ENCODE peak calls at places on chromosomes 3 and 15, in four cellular contexts. W, I, N and E are unnamed samples.
A peak's percentile ranks its signal among the peaks of the same experiment; 100 is the strongest.

GRCh38 chr3:20141841-20142240 is 44.2 kb downstream of the SGO1 start:
- DNase-seq in I (no peak), W (peak; percentile 95), N (no peak), E (peak; percentile 69)

GRCh38 chr3:40086890-40087884 is 222.3 kb upstream of the EIF1B start:
- DNase-seq in W (no peak), I (no peak), N (no peak), E (no peak)

GRCh38 chr15:90364251-90364650 is 12.2 kb downstream of the ZNF774 start:
- DNase-seq in I (no peak), W (no peak), N (no peak), E (no peak)

GRCh38 chr3:190709351-190709773 is 153.1 kb downstream of the GMNC start:
- DNase-seq in N (peak; percentile 38), I (no peak), W (no peak), E (no peak)

GRCh38 chr3:172138792-172139507 is 99.6 kb downstream of the FNDC3B start:
- DNase-seq in N (peak; percentile 65), I (no peak), W (no peak), E (peak; percentile 63)

GRCh38 chr3:122754867-122755835 is 38.5 kb downstream of the HSPBAP1 start:
- DNase-seq in N (peak; percentile 25), W (peak; percentile 54), I (no peak), E (no peak)

GRCh38 chr3:15934389-15935195 is 136.8 kb upstream of the ANKRD28 start:
- DNase-seq in W (no peak), N (no peak), I (no peak), E (no peak)

GRCh38 chr15:92806763-92807162 is 93.4 kb upstream of the CHD2 start:
- DNase-seq in W (no peak), I (no peak), N (no peak), E (no peak)

GRCh38 chr3:74559301-74559700 is 55.2 kb downstream of the CNTN3 start:
- DNase-seq in W (peak; percentile 4), I (no peak), N (no peak), E (no peak)

GRCh38 chr3:144643778-144644191 is 672.2 kb downstream of the DIPK2A start:
- DNase-seq in I (no peak), N (peak; percentile 72), W (peak; percentile 18), E (peak; percentile 15)

GRCh38 chr15:90451215-90451850 is 63.3 kb downstream of the IQGAP1 start:
- DNase-seq in W (no peak), I (no peak), N (peak; percentile 64), E (no peak)

GRCh38 chr3:175150812-175151411 is 291.8 kb downstream of the NAALADL2 start:
- DNase-seq in N (no peak), I (no peak), W (no peak), E (no peak)

GRCh38 chr3:17033516-17034168 is 148.9 kb downstream of the PLCL2 start:
- DNase-seq in W (no peak), I (no peak), N (no peak), E (no peak)

GRCh38 chr3:68893600-68894239 is 38.6 kb downstream of the TAFA4 start:
- DNase-seq in W (peak; percentile 54), I (no peak), N (peak; percentile 18), E (no peak)

GRCh38 chr15:25676070-25676469 is 187.1 kb downstream of the ATP10A start:
- DNase-seq in W (no peak), I (no peak), N (no peak), E (no peak)

DNA sequence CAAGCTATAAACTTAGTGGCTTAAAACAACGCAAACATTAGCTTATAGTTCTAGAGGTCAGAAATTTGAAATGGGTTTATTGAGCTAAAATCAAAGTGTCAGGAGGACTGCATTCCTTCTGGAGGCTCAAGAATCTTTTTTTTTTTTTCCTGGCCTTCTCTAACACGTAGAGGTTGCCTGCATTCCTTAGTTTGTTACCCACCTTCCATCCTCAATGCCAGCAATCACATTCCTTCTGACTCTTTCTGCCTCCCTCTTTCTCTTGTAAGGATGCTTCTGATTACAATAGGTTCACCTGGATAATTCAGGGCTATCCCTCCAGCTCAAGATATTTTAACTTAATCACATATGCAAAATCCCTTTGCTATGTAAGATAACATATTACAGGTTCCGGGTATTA is 24.8 kb downstream of the REC114 start:
- DNase-seq in W (no peak), I (no peak), N (no peak), E (no peak)
- H3K27ac ChIP-seq in W (no peak overlapping the region), I (no peak overlapping the region), N (no peak overlapping the region), E (no peak overlapping the region)

GRCh38 chr3:128503751-128504532 is 10.9 kb upstream of the GATA2 start:
- DNase-seq in I (no peak), N (no peak), W (no peak), E (no peak)

GRCh38 chr3:128502712-128503111 is 9.7 kb upstream of the GATA2 start:
- DNase-seq in W (no peak), I (no peak), N (no peak), E (no peak)

GRCh38 chr3:128501431-128501830 is 8.4 kb upstream of the GATA2 start:
- DNase-seq in W (no peak), I (no peak), N (no peak), E (no peak)

GRCh38 chr3:128504533-128504915 is 11.5 kb upstream of the GATA2 start:
- DNase-seq in W (no peak), N (no peak), I (no peak), E (peak; percentile 11)

GRCh38 chr3:128503164-128503651 is 10.2 kb upstream of the GATA2 start:
- DNase-seq in W (peak; percentile 52), I (no peak), N (no peak), E (no peak)
- TF ChIP-seq CTCF in W (peak; percentile 48), I (no peak), N (peak; percentile 47), E (no peak)

DNA sequence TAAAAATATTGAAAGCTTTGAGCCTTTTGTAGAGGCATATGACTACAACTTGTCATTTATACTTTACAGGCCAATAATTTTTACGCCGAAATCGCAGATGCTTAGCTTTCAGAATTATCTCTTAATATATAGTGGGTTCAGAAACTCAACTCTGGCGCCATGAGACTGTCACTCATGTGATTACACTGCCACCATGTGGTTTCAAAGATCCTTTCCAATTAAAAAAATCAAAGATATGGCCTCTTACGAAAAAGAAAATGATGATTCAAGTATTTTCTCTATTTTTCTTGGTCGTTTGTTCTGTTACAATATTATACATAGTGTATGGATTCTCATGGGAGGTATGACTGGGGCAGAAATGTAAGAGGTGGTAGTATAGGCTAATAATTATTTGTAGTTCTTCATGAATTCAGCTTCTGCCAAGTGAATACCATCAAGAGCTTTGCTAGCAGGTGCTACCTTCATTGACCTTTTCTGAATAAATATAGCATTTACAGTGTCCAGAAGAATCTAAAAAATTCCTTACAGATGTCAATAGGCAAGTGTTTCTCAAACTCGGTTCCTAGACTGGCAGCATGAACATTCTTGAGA is 751.7 kb upstream of the GOLIM4 start:
- DNase-seq in I (no peak), W (peak; percentile 57), N (peak; percentile 46), E (no peak)
- H3K4me3 ChIP-seq in I (no peak overlapping the region), W (no peak overlapping the region), N (no peak overlapping the region), E (no peak overlapping the region)

GRCh38 chr15:78453447-78453846 is 15.4 kb downstream of the IREB2 start:
- DNase-seq in N (no peak), W (no peak), I (no peak), E (no peak)

GRCh38 chr15:78455749-78456148 is 17.7 kb downstream of the IREB2 start:
- DNase-seq in I (no peak), W (no peak), N (no peak), E (no peak)

GRCh38 chr15:78454992-78455391 is 17.0 kb downstream of the IREB2 start:
- DNase-seq in I (peak; percentile 63), W (no peak), N (no peak), E (no peak)

GRCh38 chr15:78457101-78457500 is 19.1 kb downstream of the IREB2 start:
- DNase-seq in W (no peak), N (peak; percentile 60), I (no peak), E (no peak)

GRCh38 chr15:78456391-78456790 is 18.4 kb downstream of the IREB2 start:
- DNase-seq in I (no peak), W (no peak), N (no peak), E (no peak)
- H3K27ac ChIP-seq in I (no peak overlapping the region), W (no peak overlapping the region), N (no peak overlapping the region), E (no peak overlapping the region)